ENCODE peak calls at places on chromosomes 4 and X, in six cellular contexts. A is CD8-positive, alpha-beta memory T cell; W is AG20443; F is A549; L is H54; T is spleen. M is an unnamed sample.

GRCh38 chr4:153521995-153522799 is 56.0 kb downstream of the TMEM131L start:
- DNase-seq in A (peak; percentile 66), W (no peak), F (no peak), L (no peak), T (no peak), M (peak; percentile 30)

GRCh38 chr4:45925809-45926208 is 198.0 kb downstream of the GABRG1 start:
- DNase-seq in A (no peak), W (no peak), F (no peak), L (no peak), T (no peak), M (no peak)

GRCh38 chrX:139246295-139246694 is 284.2 kb upstream of the F9 start:
- DNase-seq in A (no peak), W (peak; percentile 15), F (no peak), L (no peak), T (no peak), M (no peak)

GRCh38 chr4:7861440-7861881 is 78.2 kb downstream of the AFAP1 start:
- DNase-seq in A (no peak), W (peak; percentile 84), F (peak; percentile 77), L (no peak), T (no peak), M (no peak)

GRCh38 chrX:69396916-69397315 is 107.2 kb upstream of the NALF2 start:
- DNase-seq in A (no peak), W (no peak), F (no peak), L (no peak), T (no peak), M (no peak)

GRCh38 chrX:118872102-118872566 is 48.5 kb downstream of the ZCCHC12 start:
- DNase-seq in A (no peak), W (peak; percentile 20), F (no peak), L (peak; percentile 32), T (no peak), M (no peak)

GRCh38 chr4:110614173-110614948 is 8.5 kb downstream of the PITX2 start:
- DNase-seq in A (no peak), W (no peak), F (no peak), L (no peak), T (no peak), M (no peak)

GRCh38 chr4:130849985-130850632 is 1754.2 kb downstream of the C4orf33 start:
- DNase-seq in A (no peak), W (no peak), F (no peak), L (no peak), T (no peak), M (no peak)

GRCh38 chr4:54683616-54684346 is 26.0 kb downstream of the KIT start:
- DNase-seq in A (no peak), W (peak; percentile 37), F (peak; percentile 20), L (no peak), T (no peak), M (peak; percentile 3)

GRCh38 chrX:154734101-154734781 is 16.6 kb downstream of the GAB3 start:
- DNase-seq in A (peak; percentile 66), W (no peak), F (peak; percentile 19), L (no peak), T (peak; percentile 82), M (no peak)

GRCh38 chrX:138191998-138192397 is 519.5 kb downstream of the FGF13 start:
- DNase-seq in A (no peak), W (peak; percentile 22), F (peak; percentile 32), L (no peak), T (no peak), M (no peak)

GRCh38 chr4:112082954-112083586 is 62.2 kb upstream of the FAM241A start:
- DNase-seq in A (no peak), W (peak; percentile 51), F (peak; percentile 90), L (peak; percentile 33), T (no peak), M (no peak)

GRCh38 chr4:170089743-170090666 is at the start of gene AADAT:
- DNase-seq in A (no peak), W (peak; percentile 95), F (peak; percentile 81), L (peak; percentile 72), T (peak; percentile 76), M (no peak)

GRCh38 chr4:145168578-145169187 is 11.7 kb downstream of the OTUD4 start:
- DNase-seq in A (no peak), W (no peak), F (no peak), L (no peak), T (no peak), M (no peak)

GRCh38 chr4:113384600-113384999 is 335.1 kb downstream of the ANK2 start:
- DNase-seq in A (no peak), W (no peak), F (no peak), L (no peak), T (no peak), M (no peak)

GRCh38 chrX:15674514-15674898 is 9.9 kb upstream of the CLTRN start:
- DNase-seq in A (peak; percentile 89), W (peak; percentile 91), F (peak; percentile 97), L (peak; percentile 27), T (peak; percentile 96), M (peak; percentile 79)

GRCh38 chrX:104863466-104863865 is 297.5 kb downstream of the IL1RAPL2 start:
- DNase-seq in A (no peak), W (no peak), F (no peak), L (no peak), T (no peak), M (no peak)

GRCh38 chr4:24736066-24736465 is 59.3 kb upstream of the SOD3 start:
- DNase-seq in A (no peak), W (no peak), F (peak; percentile 9), L (no peak), T (no peak), M (no peak)

GRCh38 chr4:8199594-8200301 is 658 bp downstream of the SH3TC1 start:
- DNase-seq in A (no peak), W (no peak), F (no peak), L (no peak), T (no peak), M (no peak)

GRCh38 chr4:41102360-41103092 is 111.8 kb downstream of the APBB2 start:
- DNase-seq in A (no peak), W (no peak), F (no peak), L (no peak), T (no peak), M (no peak)

GRCh38 chr4:154332681-154333421 is 158.7 kb downstream of the DCHS2 start:
- DNase-seq in A (peak; percentile 53), W (no peak), F (peak; percentile 1), L (no peak), T (peak; percentile 89), M (peak; percentile 14)

GRCh38 chr4:66489783-66490452 is 819.6 kb upstream of the EPHA5 start:
- DNase-seq in A (no peak), W (no peak), F (peak; percentile 62), L (no peak), T (no peak), M (no peak)

GRCh38 chrX:1450381-1451161 is 2.1 kb downstream of the ASMTL start:
- DNase-seq in A (peak; percentile 51), W (no peak), F (no peak), L (no peak), T (peak; percentile 69), M (no peak)